ENCODE peak calls at places on chromosome 1, in four cellular contexts. A is uterus, W is HCT116, L is sigmoid colon. B is an unnamed sample.

GRCh38 chr1:85237613-85238012 is 21.8 kb downstream of the C1orf52 start:
- DNase-seq in L (no peak), A (no peak), W (no peak), B (no peak)

GRCh38 chr1:38088366-38088765 is 41.8 kb upstream of the POU3F1 start:
- DNase-seq in A (no peak), L (no peak), W (no peak), B (no peak)

GRCh38 chr1:55490556-55490955 is 275.4 kb upstream of the USP24 start:
- DNase-seq in W (no peak), L (no peak), A (no peak), B (no peak)

GRCh38 chr1:216670118-216670870 is 52.9 kb downstream of the ESRRG start:
- DNase-seq in L (no peak), A (no peak), W (no peak), B (no peak)

GRCh38 chr1:161099090-161099802 is 1.1 kb downstream of the KLHDC9 start:
- DNase-seq in L (no peak), W (no peak), A (no peak), B (no peak)

GRCh38 chr1:171343727-171344472 is 29.9 kb downstream of the FMO4 start:
- DNase-seq in A (no peak), L (no peak), W (no peak), B (no peak)

GRCh38 chr1:193229136-193229535 is 42.7 kb upstream of the B3GALT2 start:
- DNase-seq in L (no peak), W (no peak), A (no peak), B (no peak)

GRCh38 chr1:115771847-115772457 is 3.4 kb upstream of the CASQ2 start:
- DNase-seq in L (peak), W (peak), A (peak), B (no peak)

GRCh38 chr1:75542818-75543570 is 67.9 kb downstream of the SLC44A5 start:
- DNase-seq in L (no peak), A (no peak), W (no peak), B (no peak)

GRCh38 chr1:53693773-53694717 is 44.9 kb downstream of the GLIS1 start:
- DNase-seq in L (no peak), A (no peak), W (no peak), B (no peak)

GRCh38 chr1:26322042-26322331 is 4.2 kb downstream of the CD52 start:
- DNase-seq in A (no peak), W (no peak), L (no peak), B (no peak)

GRCh38 chr1:11078631-11079030 is 18.8 kb upstream of the SRM start:
- DNase-seq in W (no peak), L (peak), A (no peak), B (no peak)

GRCh38 chr1:14745321-14745720 is 146.8 kb downstream of the KAZN start:
- DNase-seq in W (no peak), L (no peak), A (no peak), B (no peak)

GRCh38 chr1:16014509-16015482 is 3.0 kb downstream of the HSPB7 start:
- DNase-seq in W (no peak), A (peak), L (peak), B (no peak)

GRCh38 chr1:52676249-52676903 is 21.8 kb downstream of the COA7 start:
- DNase-seq in W (no peak), A (no peak), L (peak), B (peak)

GRCh38 chr1:85628791-85629531 is 48.4 kb downstream of the CCN1 start:
- DNase-seq in A (no peak), L (peak), W (peak), B (peak)

GRCh38 chr1:204319462-204319861 is 40.3 kb downstream of the PLEKHA6 start:
- DNase-seq in A (peak), W (peak), L (no peak), B (no peak)

GRCh38 chr1:172719694-172720138 is 60.8 kb downstream of the FASLG start:
- DNase-seq in L (no peak), A (no peak), W (peak), B (no peak)

GRCh38 chr1:112706505-112707216 is at the start of gene RHOC:
- DNase-seq in L (peak), A (peak), W (no peak), B (peak)

GRCh38 chr1:26218906-26219494 is 15.0 kb upstream of the CEP85 start:
- DNase-seq in A (no peak), L (peak), W (no peak), B (no peak)

GRCh38 chr1:2300851-2301606 is 72.9 kb downstream of the SKI start:
- DNase-seq in L (peak), W (no peak), A (peak), B (peak)

GRCh38 chr1:209692745-209693504 is 11.7 kb upstream of the HSD11B1 start:
- DNase-seq in A (peak), L (peak), W (peak), B (peak)

GRCh38 chr1:1116701-1117468 is 996 bp upstream of the C1orf159 start:
- DNase-seq in L (peak), W (no peak), A (no peak), B (peak)

GRCh38 chr1:12528021-12528852 is 89.8 kb downstream of the DHRS3 start:
- DNase-seq in A (peak), L (peak), W (no peak), B (peak)

GRCh38 chr1:163706915-163707314 is 385.2 kb downstream of the NUF2 start:
- DNase-seq in A (no peak), W (no peak), L (no peak), B (no peak)

GRCh38 chr1:54835131-54835898 is 34.2 kb upstream of the TTC22 start:
- DNase-seq in L (no peak), W (no peak), A (no peak), B (no peak)

GRCh38 chr1:30328401-30329262 is 394.8 kb downstream of the MATN1 start:
- DNase-seq in L (no peak), W (no peak), A (no peak), B (no peak)

GRCh38 chr1:50420689-50421365 is 2.4 kb downstream of the DMRTA2 start:
- DNase-seq in W (no peak), A (no peak), L (no peak), B (no peak)

GRCh38 chr1:36771222-36771621 is 263.1 kb downstream of the GRIK3 start:
- DNase-seq in L (peak), W (no peak), A (no peak), B (peak)

GRCh38 chr1:169048043-169048442 is 58.4 kb upstream of the ATP1B1 start:
- DNase-seq in W (no peak), L (no peak), A (no peak), B (no peak)

DNA sequence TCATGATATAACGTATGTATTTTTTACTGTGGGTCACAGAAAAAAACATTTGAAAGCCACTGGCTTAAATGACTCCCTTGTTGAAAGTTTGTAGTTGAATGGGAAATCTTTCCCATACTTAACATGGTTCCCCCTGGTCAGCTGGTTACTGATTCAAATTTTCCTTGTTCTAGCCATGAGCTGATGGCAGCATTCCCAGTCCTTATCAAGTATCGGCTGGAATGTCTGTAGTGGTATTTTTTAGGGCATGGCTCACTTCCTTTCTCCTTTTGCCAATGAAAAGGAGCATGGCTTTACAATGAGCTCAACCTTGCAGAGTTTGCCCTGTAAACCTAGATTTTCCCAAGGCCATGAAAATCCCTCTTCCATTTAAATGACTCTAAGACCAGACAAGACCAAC is 55.7 kb downstream of the GIPC2 start:
- DNase-seq in L (no peak), W (peak), A (peak), B (no peak)
- H3K27ac ChIP-seq in L (no peak), W (peak), A (peak), B (peak)

DNA sequence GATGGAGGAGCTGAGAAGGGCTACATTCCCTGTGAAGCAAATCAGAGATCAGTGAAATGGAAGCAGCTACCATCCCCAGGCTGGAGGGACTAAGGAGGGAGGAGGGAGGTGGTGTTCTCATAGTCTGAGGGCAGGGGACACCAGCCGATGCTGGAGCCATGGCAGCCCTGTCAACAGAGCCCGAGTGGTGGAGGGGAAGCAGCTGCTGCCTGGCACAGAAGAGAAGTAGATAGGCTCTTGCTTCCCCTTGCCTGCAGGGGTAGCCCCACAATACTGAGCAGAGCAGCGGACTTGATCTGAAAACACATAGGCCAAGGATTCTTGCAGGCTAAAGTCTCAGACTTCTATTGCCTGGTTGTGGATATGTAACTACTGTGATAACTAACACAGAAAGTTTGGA is 255.1 kb downstream of the FGGY start:
- DNase-seq in L (no peak), A (no peak), W (no peak), B (no peak)
- TF ChIP-seq CTCF in L (no peak), A (no peak), W (no peak), B (no peak)

DNA sequence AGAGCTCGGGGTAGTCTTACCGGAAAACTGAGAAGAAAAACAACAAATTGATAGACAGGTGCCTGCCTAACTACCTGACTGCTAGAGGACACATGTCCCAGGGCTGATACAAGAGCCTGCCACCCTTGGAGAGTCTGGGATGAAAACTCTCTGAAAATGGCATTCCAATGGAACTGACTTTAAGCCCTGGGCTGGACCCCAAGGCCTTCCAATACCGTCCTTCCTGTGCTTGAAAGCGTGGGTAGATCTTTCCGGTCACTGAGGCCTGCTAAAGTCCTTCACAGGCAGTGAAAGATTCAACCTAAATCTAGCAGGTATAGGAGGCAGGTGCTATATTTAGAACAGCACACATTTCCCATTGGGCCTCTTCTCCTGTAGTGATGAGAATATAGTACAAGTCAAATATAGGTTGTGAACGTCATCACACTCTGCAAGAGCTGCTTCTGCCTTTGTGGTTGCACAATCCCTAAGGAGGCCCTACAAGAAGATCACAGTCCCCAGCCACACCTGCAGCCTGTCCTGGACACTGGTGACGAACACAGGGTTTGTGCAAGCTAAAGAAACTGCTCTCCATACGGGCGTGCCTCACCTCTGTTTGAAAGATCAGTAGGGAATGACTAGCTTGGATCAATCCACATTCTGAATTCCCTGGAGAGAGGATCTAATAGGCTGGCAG is 836 bp upstream of the CHML start:
- DNase-seq in A (no peak), W (no peak), L (no peak), B (no peak)
- H3K27ac ChIP-seq in A (peak), W (peak), L (peak), B (peak)

GRCh38 chr1:24725209-24725651 is 20.0 kb upstream of the CLIC4 start:
- DNase-seq in A (no peak), L (no peak), W (no peak), B (no peak)

GRCh38 chr1:24728982-24729381 is 16.3 kb upstream of the CLIC4 start:
- DNase-seq in L (no peak), W (no peak), A (no peak), B (no peak)

GRCh38 chr1:24727490-24728214 is 17.6 kb upstream of the CLIC4 start:
- DNase-seq in W (no peak), A (peak), L (peak), B (peak)

GRCh38 chr1:24724345-24725208 is 20.7 kb upstream of the CLIC4 start:
- DNase-seq in L (no peak), W (peak), A (no peak), B (no peak)

GRCh38 chr1:24726741-24727140 is 18.5 kb upstream of the CLIC4 start:
- DNase-seq in L (no peak), A (no peak), W (no peak), B (no peak)
- TF ChIP-seq CTCF in L (no peak), A (no peak), W (no peak), B (no peak)

GRCh38 chr1:235021321-235021720 is 107.3 kb downstream of the TOMM20 start:
- DNase-seq in L (peak), A (peak), W (no peak), B (no peak)
- H3K27ac ChIP-seq in L (no peak), A (peak), W (no peak), B (no peak)

DNA sequence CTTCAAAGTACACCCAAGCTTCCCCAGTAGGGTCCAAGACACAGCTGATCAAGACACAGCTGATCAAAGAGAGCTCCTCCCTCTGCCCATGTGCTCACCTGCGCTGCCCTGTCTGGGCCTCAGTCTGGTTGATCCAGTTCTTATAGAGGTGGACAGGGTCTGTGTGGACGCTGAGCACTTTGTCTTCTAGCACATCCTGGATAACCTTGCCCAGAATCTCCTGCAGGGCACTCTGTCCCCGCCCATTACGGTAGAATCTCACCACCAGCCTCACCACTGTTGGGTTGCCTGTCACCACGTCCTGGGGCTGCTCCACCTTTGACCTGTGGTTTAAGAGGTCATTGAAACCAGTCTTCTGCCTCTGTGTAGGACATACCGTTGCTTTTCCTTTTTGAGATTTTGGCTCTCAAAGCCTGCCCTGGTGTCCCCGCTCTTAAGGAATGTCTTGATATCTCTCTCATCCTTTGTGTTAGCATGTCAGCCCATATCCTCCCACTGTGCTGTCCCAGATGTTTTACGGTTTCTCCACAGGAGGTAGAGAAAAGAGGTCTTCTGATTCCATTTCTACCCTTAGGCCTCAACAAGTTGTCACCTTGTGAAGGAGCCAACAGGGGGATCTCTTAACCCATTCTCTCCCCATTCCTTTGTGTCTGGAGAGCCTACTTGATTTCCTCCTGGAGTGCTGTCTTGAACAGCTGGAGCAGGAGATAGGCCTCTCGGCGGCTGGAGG is 33.5 kb downstream of the IQGAP3 start:
- DNase-seq in L (no peak), W (no peak), A (no peak), B (no peak)
- TF ChIP-seq CTCF in L (no peak), W (no peak), A (no peak), B (no peak)

GRCh38 chr1:223796210-223796609 is 49.5 kb downstream of the TP53BP2 start:
- DNase-seq in L (no peak), W (no peak), A (no peak), B (no peak)
- H3K27ac ChIP-seq in L (no peak), W (no peak), A (no peak), B (no peak)

GRCh38 chr1:35192056-35192852 is 691 bp downstream of the SFPQ start:
- DNase-seq in W (no peak), L (peak), A (peak), B (peak)
- TF ChIP-seq CTCF in W (no peak), L (no peak), A (no peak), B (peak)

GRCh38 chr1:247531937-247532336 is 4.3 kb downstream of the OR2C3 start:
- DNase-seq in W (no peak), L (no peak), A (no peak), B (no peak)
- H3K27ac ChIP-seq in W (no peak), L (no peak), A (no peak), B (no peak)

GRCh38 chr1:181424786-181425403 is 58.4 kb upstream of the CACNA1E start:
- DNase-seq in W (peak), L (peak), A (peak), B (peak)

GRCh38 chr1:181425566-181425965 is 57.8 kb upstream of the CACNA1E start:
- DNase-seq in A (no peak), L (no peak), W (no peak), B (no peak)

GRCh38 chr1:181417915-181418314 is 65.4 kb upstream of the CACNA1E start:
- DNase-seq in W (no peak), A (no peak), L (no peak), B (no peak)

GRCh38 chr1:181423301-181423918 is 59.9 kb upstream of the CACNA1E start:
- DNase-seq in L (no peak), W (peak), A (no peak), B (no peak)
- TF ChIP-seq CTCF in L (no peak), W (peak), A (no peak), B (peak)